ENCODE peak calls at places on chromosomes 3 and 15, in seven cellular contexts. I, H, Q, V, W, P and M are unnamed samples.

GRCh38 chr15:60326824-60327654 is 70.7 kb downstream of the ANXA2 start:
- DNase-seq in V (no peak), H (peak; percentile 56), I (no peak), P (peak; percentile 54), Q (no peak), W (no peak), M (peak; percentile 68)

GRCh38 chr3:124837065-124837464 is 50.1 kb downstream of the ITGB5 start:
- DNase-seq in I (no peak), Q (no peak), H (no peak), P (no peak), V (no peak), W (no peak), M (no peak)

GRCh38 chr15:69467636-69468035 is 15.0 kb downstream of the RPLP1 start:
- DNase-seq in Q (no peak), I (no peak), P (peak; percentile 25), V (no peak), W (no peak), H (peak; percentile 7), M (no peak)

GRCh38 chr15:52093539-52094502 is 18.8 kb downstream of the BCL2L10 start:
- DNase-seq in V (no peak), W (peak; percentile 64), H (no peak), P (no peak), Q (peak; percentile 91), I (no peak), M (no peak)

GRCh38 chr3:57805674-57806073 is 49.6 kb downstream of the SLMAP start:
- DNase-seq in Q (peak; percentile 35), P (peak; percentile 28), W (peak; percentile 38), H (no peak), I (peak; percentile 42), V (no peak), M (no peak)

GRCh38 chr3:171776839-171777607 is 33.3 kb downstream of the PLD1 start:
- DNase-seq in V (no peak), H (no peak), P (no peak), I (no peak), W (no peak), Q (no peak), M (no peak)

GRCh38 chr3:149199474-149199873 is 22.2 kb downstream of the CP start:
- DNase-seq in H (no peak), P (no peak), Q (no peak), I (no peak), W (no peak), V (no peak), M (no peak)

GRCh38 chr3:125694761-125695294 is 99.5 kb upstream of the OSBPL11 start:
- DNase-seq in Q (no peak), P (no peak), V (no peak), W (no peak), H (no peak), I (no peak), M (no peak)

GRCh38 chr3:178343433-178344038 is 192.7 kb upstream of the KCNMB2 start:
- DNase-seq in H (no peak), P (no peak), V (no peak), W (no peak), Q (no peak), I (no peak), M (no peak)

GRCh38 chr15:49223536-49224274 is 53.7 kb downstream of the GALK2 start:
- DNase-seq in W (no peak), P (no peak), H (no peak), Q (no peak), I (no peak), V (no peak), M (no peak)

GRCh38 chr3:72655758-72656157 is 192.5 kb downstream of the SHQ1 start:
- DNase-seq in W (no peak), V (no peak), I (no peak), Q (no peak), P (no peak), H (peak; percentile 27), M (no peak)

GRCh38 chr15:98905981-98906711 is 101.4 kb downstream of the PGPEP1L start:
- DNase-seq in Q (no peak), H (no peak), W (no peak), I (no peak), P (no peak), V (no peak), M (no peak)

GRCh38 chr3:16372362-16373269 is 107.6 kb downstream of the OXNAD1 start:
- DNase-seq in V (no peak), I (no peak), H (no peak), W (no peak), Q (no peak), P (no peak), M (no peak)

GRCh38 chr3:31185004-31185357 is 290.5 kb upstream of the GADL1 start:
- DNase-seq in W (no peak), H (peak; percentile 32), V (no peak), I (no peak), P (no peak), Q (no peak), M (no peak)

GRCh38 chr3:122929188-122929465 is 98.4 kb downstream of the SEMA5B start:
- DNase-seq in Q (no peak), V (no peak), H (no peak), W (no peak), I (no peak), P (no peak), M (no peak)

GRCh38 chr3:8283180-8283579 is 218.4 kb upstream of the LMCD1 start:
- DNase-seq in V (no peak), W (no peak), I (no peak), H (no peak), P (no peak), Q (no peak), M (no peak)

GRCh38 chr15:52284164-52284563 is 11.4 kb downstream of the MYO5C start:
- DNase-seq in Q (no peak), H (no peak), V (no peak), W (no peak), I (no peak), P (no peak), M (no peak)

GRCh38 chr3:39291903-39292329 is 12.1 kb upstream of the CX3CR1 start:
- DNase-seq in H (peak; percentile 85), W (peak; percentile 11), V (peak; percentile 72), P (peak; percentile 79), Q (no peak), I (peak; percentile 28), M (peak; percentile 70)

GRCh38 chr3:186963636-186964035 is 33.3 kb downstream of the ST6GAL1 start:
- DNase-seq in W (no peak), Q (no peak), I (no peak), P (no peak), H (no peak), V (no peak), M (no peak)

GRCh38 chr3:149473991-149474819 is at the start of gene TM4SF4:
- DNase-seq in V (no peak), W (no peak), P (peak; percentile 39), H (no peak), Q (no peak), I (no peak), M (no peak)

GRCh38 chr3:35659808-35660207 is 20.5 kb downstream of the ARPP21 start:
- DNase-seq in W (no peak), V (no peak), H (no peak), I (no peak), P (peak; percentile 44), Q (no peak), M (no peak)